ENCODE peak calls at places on chromosomes 6 and 20, in eight cellular contexts. R is A673, J is lower lobe of right lung, C is A549, A is PC-9, T is tibial nerve, V is OCI-LY7, H is IMR-90. X is an unnamed sample. For H3K4me1, the result is how much of the 10 kb centered on the place peaks cover.

GRCh38 chr6:108348655-108349349 is 53.9 kb downstream of the AFG1L start:
- DNase-seq in V (no peak), T (no peak), H (no peak), R (no peak), A (no peak), C (no peak), J (no peak), X (no peak)

GRCh38 chr6:49269190-49269589 is 193.9 kb downstream of the MMUT start:
- DNase-seq in H (peak), A (no peak), J (no peak), R (no peak), C (peak), T (no peak), V (no peak), X (no peak)

GRCh38 chr6:42369568-42369967 is 82.2 kb downstream of the TRERF1 start:
- DNase-seq in J (no peak), H (no peak), V (peak), R (no peak), C (peak), T (no peak), A (peak), X (no peak)

GRCh38 chr6:47626782-47627181 is 71.6 kb upstream of the ADGRF4 start:
- DNase-seq in A (no peak), R (no peak), C (no peak), T (no peak), H (no peak), V (no peak), J (no peak), X (no peak)

GRCh38 chr6:166946125-166946524 is 10.2 kb downstream of the RNASET2 start:
- DNase-seq in R (no peak), J (no peak), T (no peak), V (no peak), A (no peak), H (no peak), C (no peak), X (no peak)

GRCh38 chr6:156185113-156185512 is 592.1 kb upstream of the ARID1B start:
- DNase-seq in T (no peak), C (no peak), H (no peak), A (no peak), J (no peak), R (no peak), V (peak), X (no peak)

GRCh38 chr6:45076217-45076616 is 251.9 kb upstream of the RUNX2 start:
- DNase-seq in J (no peak), V (no peak), A (no peak), T (no peak), H (peak), R (peak), C (no peak), X (no peak)

GRCh38 chr20:31675828-31676533 is 38.3 kb downstream of the COX4I2 start:
- DNase-seq in T (no peak), J (no peak), A (no peak), V (peak), C (no peak), R (peak), H (peak), X (no peak)

GRCh38 chr6:135880066-135880972 is 28.8 kb downstream of the PDE7B start:
- DNase-seq in V (peak), H (peak), R (no peak), J (no peak), C (no peak), A (no peak), T (no peak), X (no peak)

GRCh38 chr6:57313009-57313408 is 4.4 kb upstream of the PRIM2 start:
- DNase-seq in R (no peak), T (no peak), H (no peak), A (no peak), C (no peak), J (no peak), V (no peak), X (no peak)
- H3K27ac ChIP-seq in R (no peak), T (peak), H (peak), A (peak), C (peak), J (peak), V (no peak), X (peak)

GRCh38 chr6:33430991-33431879 is 11.4 kb downstream of the SYNGAP1 start:
- DNase-seq in H (peak), A (no peak), T (peak), C (peak), V (peak), J (peak), R (peak), X (no peak)
- H3K4me3 ChIP-seq in H (no peak), A (no peak), T (peak), C (peak), V (peak), J (peak), R (peak), X (peak)

GRCh38 chr6:56745081-56745480 is 102.4 kb upstream of the DST start:
- DNase-seq in V (no peak), A (no peak), J (no peak), C (no peak), R (no peak), T (no peak), H (no peak), X (no peak)
- H3K4me1 ChIP-seq in V (under half), A (under half), J (under half), C (half or more), R (under half), T (under half), H (under half), X (under half)

DNA sequence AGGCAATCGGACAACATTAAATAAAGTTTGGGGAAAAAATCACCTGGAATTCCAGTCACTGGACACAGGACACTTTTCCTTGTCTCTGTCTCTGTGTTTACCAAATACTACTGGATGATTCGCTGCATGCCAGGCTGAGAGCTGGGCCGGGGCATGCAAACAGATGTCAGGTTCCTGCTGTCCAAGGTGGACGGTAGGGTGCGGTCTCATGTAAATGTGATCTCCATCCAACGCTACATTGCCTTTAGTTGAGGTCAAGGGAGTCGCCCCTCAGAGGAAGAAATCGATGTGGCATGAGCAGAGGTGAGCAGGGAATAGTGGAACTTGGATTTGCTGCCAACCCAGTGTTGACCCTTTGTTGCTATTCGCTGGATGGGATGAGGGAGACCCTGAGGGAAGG is 9.9 kb upstream of the TOX2 start:
- DNase-seq in C (peak), J (no peak), T (no peak), R (no peak), V (no peak), H (no peak), A (peak), X (no peak)
- H3K27ac ChIP-seq in C (no peak), J (no peak), T (no peak), R (no peak), V (no peak), H (no peak), A (no peak), X (no peak)

GRCh38 chr6:31365864-31366263 is 8.9 kb upstream of the HLA-B start:
- DNase-seq in C (no peak), H (no peak), A (no peak), J (no peak), T (no peak), R (no peak), V (no peak), X (no peak)

GRCh38 chr6:31368461-31368860 is 11.5 kb upstream of the HLA-B start:
- DNase-seq in H (no peak), R (no peak), V (no peak), T (no peak), A (no peak), J (no peak), C (no peak), X (no peak)

GRCh38 chr6:31363809-31364208 is 6.8 kb upstream of the HLA-B start:
- DNase-seq in V (no peak), H (no peak), T (no peak), R (no peak), A (no peak), J (no peak), C (no peak), X (no peak)

GRCh38 chr6:31362751-31363150 is 5.8 kb upstream of the HLA-B start:
- DNase-seq in A (no peak), V (no peak), R (no peak), J (no peak), H (no peak), T (no peak), C (no peak), X (no peak)

DNA sequence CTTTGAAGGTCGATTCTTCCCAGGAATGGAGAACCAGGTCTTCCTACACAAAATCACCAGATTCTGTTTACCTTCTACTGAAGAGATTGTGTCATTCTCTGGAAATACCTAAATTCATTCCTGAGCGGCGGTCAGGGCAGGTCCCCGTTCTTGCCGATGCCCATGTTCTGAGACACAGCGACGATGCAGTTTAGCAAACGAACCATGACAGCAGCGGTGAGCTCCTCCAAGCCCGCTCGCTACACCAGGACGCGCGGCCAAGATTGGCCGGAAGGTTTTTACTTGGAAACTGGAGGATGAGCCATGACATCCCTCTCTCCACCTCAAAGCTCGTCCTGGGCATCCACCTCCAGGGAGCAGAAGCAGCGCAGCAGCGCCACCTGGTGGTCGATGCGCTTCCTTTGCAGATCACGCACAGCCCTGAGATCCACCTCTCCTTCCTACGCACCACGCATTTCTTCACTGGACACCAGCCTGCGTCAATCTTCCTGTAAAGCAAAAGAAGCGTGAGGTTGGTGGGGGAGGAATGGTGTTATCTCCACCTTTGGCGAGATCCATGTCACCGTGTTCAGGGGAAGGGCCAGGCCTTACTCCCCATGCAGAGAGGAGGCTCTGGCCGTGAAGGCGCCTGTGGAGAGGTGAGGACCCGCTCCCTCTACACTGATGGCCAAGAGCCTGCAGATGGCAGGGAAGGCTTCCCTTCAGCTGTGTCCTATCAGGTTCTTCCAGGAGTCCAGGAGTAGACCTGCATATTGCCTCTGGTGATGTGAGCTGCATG is 9.9 kb upstream of the HLA-B start:
- DNase-seq in C (peak), V (peak), T (peak), H (peak), A (peak), J (peak), R (peak), X (no peak)
- H3K4me3 ChIP-seq in C (peak), V (peak), T (peak), H (no peak), A (peak), J (peak), R (no peak), X (peak)

GRCh38 chr6:30754631-30755030 is 10.3 kb upstream of the IER3 start:
- DNase-seq in R (no peak), T (no peak), V (no peak), J (no peak), C (no peak), H (peak), A (no peak), X (no peak)

GRCh38 chr6:30748851-30749540 is 4.6 kb upstream of the IER3 start:
- DNase-seq in T (no peak), V (no peak), C (peak), A (no peak), J (no peak), R (no peak), H (peak), X (no peak)

GRCh38 chr6:30750379-30750668 is 6.0 kb upstream of the IER3 start:
- DNase-seq in H (no peak), V (no peak), R (no peak), T (no peak), A (no peak), J (no peak), C (no peak), X (no peak)

GRCh38 chr6:30749554-30750378 is 5.4 kb upstream of the IER3 start:
- DNase-seq in V (no peak), J (no peak), R (no peak), A (peak), T (no peak), H (no peak), C (peak), X (no peak)

DNA sequence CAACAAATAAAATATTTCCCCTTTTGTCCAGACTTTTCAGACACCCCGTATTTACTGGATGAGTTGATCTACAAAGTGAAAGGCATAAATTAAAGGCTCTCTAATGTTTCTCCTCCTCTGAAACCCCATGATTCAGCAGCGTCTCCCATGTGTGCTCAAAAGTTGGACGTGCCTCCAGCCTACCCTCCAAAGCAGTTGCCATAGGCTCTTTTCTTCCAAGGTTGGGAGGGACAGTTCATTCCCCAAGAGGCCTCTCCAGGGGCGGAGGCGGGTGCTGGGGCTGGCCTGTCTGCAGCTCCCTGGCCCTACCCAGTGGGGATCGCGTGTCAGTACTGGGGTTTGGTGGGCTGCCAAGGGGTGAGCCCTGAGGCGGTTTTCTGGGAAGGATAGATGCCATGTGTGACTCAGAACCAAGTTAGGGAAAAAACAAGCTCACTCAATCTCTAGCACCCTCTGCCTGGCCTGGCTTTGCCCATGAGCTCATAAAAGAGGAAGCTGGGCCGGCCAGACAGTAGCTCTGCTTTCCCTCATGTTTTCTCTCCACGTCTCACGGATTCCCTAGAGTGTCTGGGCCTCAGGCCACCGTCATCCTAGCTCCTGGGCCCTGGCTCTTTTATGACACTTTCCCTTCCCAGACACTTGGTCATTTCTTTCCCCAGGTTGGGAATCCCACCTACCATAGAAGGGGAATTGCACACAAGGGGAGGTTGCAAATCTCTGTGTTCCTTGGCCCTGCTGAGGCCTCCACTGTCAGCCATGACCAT is 8.0 kb upstream of the IER3 start:
- DNase-seq in J (peak), R (peak), A (peak), V (no peak), T (peak), C (peak), H (peak), X (peak)
- H3K4me1 ChIP-seq in J (half or more), R (under half), A (half or more), V (under half), T (under half), C (half or more), H (under half), X (half or more)

GRCh38 chr20:10352934-10353866 is 80.8 kb downstream of the MKKS start:
- DNase-seq in T (no peak), H (no peak), J (no peak), A (no peak), R (peak), C (peak), V (no peak), X (no peak)
- H3K27ac ChIP-seq in T (no peak), H (no peak), J (no peak), A (no peak), R (peak), C (peak), V (no peak), X (no peak)

DNA sequence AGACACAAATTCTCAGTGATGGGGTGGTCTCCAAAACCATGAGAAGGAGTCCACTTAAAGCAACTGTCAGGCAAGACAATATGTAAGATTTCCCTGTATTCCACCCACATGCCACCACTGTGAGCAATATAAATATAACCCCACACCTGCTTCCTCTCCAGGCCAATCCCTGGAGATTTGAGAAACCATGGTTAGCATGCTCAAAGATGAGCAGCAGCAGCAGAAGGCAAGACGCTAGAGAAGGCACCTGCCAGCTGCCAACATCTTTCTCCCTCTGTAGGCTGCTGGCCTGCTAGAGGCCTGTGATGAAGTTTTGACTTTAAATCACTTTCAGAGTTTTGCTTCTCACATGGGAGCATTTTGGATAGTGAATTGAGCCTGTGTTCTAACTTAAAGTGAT is 7.9 kb upstream of the SOD2 start:
- DNase-seq in R (no peak), C (no peak), V (peak), H (peak), T (no peak), A (no peak), J (no peak), X (no peak)
- H3K4me3 ChIP-seq in R (no peak), C (no peak), V (no peak), H (no peak), T (no peak), A (no peak), J (no peak), X (no peak)

DNA sequence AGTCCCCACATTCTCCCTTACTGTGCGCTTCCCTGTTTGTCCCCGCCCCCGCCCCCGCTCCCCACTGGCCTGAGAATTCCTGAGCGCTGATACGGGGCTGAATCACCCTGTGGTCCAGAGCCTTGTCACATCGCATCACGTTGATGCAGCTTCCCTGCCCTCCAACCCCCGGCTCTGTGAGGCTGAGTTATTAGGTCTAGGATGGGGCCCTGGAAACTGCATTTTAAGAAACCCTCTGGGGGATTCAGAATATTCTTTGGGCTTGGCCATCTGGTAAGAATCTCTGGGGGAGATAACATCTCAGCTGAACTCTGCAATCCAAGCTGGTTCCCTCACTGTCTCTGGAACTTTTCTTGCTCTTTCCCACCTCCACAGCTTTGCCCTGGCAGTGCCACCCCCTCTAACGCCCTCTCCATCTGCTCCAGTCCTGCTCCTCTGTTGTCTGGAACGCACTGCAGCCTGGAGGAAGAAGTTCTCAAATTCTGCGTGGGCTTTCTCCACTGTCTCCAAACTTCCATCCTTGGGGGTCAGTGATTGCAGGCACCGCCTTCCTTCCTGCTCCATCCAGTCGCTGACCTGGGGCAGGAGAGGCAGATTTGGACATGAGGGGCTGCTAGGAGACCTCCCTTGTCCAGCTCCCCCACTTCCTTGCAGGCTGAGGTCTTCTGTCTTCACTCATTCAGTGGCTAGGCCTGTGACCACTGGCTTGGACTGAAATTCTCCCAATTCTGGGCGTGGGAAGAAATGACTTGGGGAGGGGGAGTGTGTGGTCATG is 42.6 kb downstream of the KIAA1755 start:
- DNase-seq in J (no peak), A (peak), V (no peak), H (peak), R (no peak), C (peak), T (no peak), X (no peak)
- H3K4me1 ChIP-seq in J (under half), A (under half), V (under half), H (under half), R (under half), C (half or more), T (under half), X (under half)

X was measured in vagina.